ENCODE peak calls at places on chromosomes 1 and 21, in five cellular contexts. One of them, this sample, is unnamed.

GRCh38 chr21:46069719-46070279 is 28.1 kb upstream of the COL6A2 start:
- DNase-seq in central memory CD4-positive, alpha-beta T cell: no peak
- DNase-seq in body of pancreas: no peak
- DNase-seq in fibroblast of pulmonary artery: no peak
- DNase-seq in COR-L47: no peak
- DNase-seq in this sample: no peak

GRCh38 chr1:94037392-94038229 is 83.3 kb downstream of the ABCA4 start:
- DNase-seq in central memory CD4-positive, alpha-beta T cell: no peak
- DNase-seq in body of pancreas: no peak
- DNase-seq in fibroblast of pulmonary artery: no peak
- DNase-seq in COR-L47: no peak
- DNase-seq in this sample: no peak

GRCh38 chr21:32043458-32043857 is 170.6 kb downstream of the HUNK start:
- DNase-seq in central memory CD4-positive, alpha-beta T cell: no peak
- DNase-seq in body of pancreas: no peak
- DNase-seq in fibroblast of pulmonary artery: no peak
- DNase-seq in COR-L47: no peak
- DNase-seq in this sample: no peak

GRCh38 chr1:98277111-98277510 is 356.3 kb upstream of the DPYD start:
- DNase-seq in central memory CD4-positive, alpha-beta T cell: no peak
- DNase-seq in body of pancreas: no peak
- DNase-seq in fibroblast of pulmonary artery: peak; percentile 46
- DNase-seq in COR-L47: no peak
- DNase-seq in this sample: no peak

GRCh38 chr1:6245869-6246496 is 2.0 kb downstream of the HES3 start:
- DNase-seq in central memory CD4-positive, alpha-beta T cell: no peak
- DNase-seq in body of pancreas: no peak
- DNase-seq in fibroblast of pulmonary artery: no peak
- DNase-seq in COR-L47: peak; percentile 74
- DNase-seq in this sample: no peak

GRCh38 chr1:170790651-170791071 is 126.7 kb downstream of the PRRX1 start:
- DNase-seq in central memory CD4-positive, alpha-beta T cell: no peak
- DNase-seq in body of pancreas: no peak
- DNase-seq in fibroblast of pulmonary artery: peak; percentile 16
- DNase-seq in COR-L47: no peak
- DNase-seq in this sample: no peak

GRCh38 chr1:11873954-11874562 is 15.3 kb upstream of the NPPB start:
- DNase-seq in central memory CD4-positive, alpha-beta T cell: no peak
- DNase-seq in body of pancreas: peak; percentile 11
- DNase-seq in fibroblast of pulmonary artery: no peak
- DNase-seq in COR-L47: no peak
- DNase-seq in this sample: no peak

GRCh38 chr1:183600136-183600535 is 9.9 kb upstream of the NCF2 start:
- DNase-seq in central memory CD4-positive, alpha-beta T cell: no peak
- DNase-seq in body of pancreas: no peak
- DNase-seq in fibroblast of pulmonary artery: peak; percentile 97
- DNase-seq in COR-L47: no peak
- DNase-seq in this sample: no peak

GRCh38 chr1:203818399-203818798 is 23.0 kb downstream of the ZBED6 start:
- DNase-seq in central memory CD4-positive, alpha-beta T cell: no peak
- DNase-seq in body of pancreas: no peak
- DNase-seq in fibroblast of pulmonary artery: no peak
- DNase-seq in COR-L47: no peak
- DNase-seq in this sample: no peak

GRCh38 chr21:42048870-42049577 is 22.1 kb upstream of the UMODL1 start:
- DNase-seq in central memory CD4-positive, alpha-beta T cell: no peak
- DNase-seq in body of pancreas: no peak
- DNase-seq in fibroblast of pulmonary artery: no peak
- DNase-seq in COR-L47: no peak
- DNase-seq in this sample: no peak

GRCh38 chr1:90133133-90133532 is 138.2 kb downstream of the ZNF326 start:
- DNase-seq in central memory CD4-positive, alpha-beta T cell: no peak
- DNase-seq in body of pancreas: peak; percentile 12
- DNase-seq in fibroblast of pulmonary artery: peak; percentile 39
- DNase-seq in COR-L47: peak; percentile 62
- DNase-seq in this sample: no peak

GRCh38 chr1:245301162-245301580 is 146.4 kb downstream of the KIF26B start:
- DNase-seq in central memory CD4-positive, alpha-beta T cell: no peak
- DNase-seq in body of pancreas: peak; percentile 18
- DNase-seq in fibroblast of pulmonary artery: peak; percentile 89
- DNase-seq in COR-L47: no peak
- DNase-seq in this sample: no peak

GRCh38 chr1:93672069-93672468 is 9.6 kb downstream of the BCAR3 start:
- DNase-seq in central memory CD4-positive, alpha-beta T cell: no peak
- DNase-seq in body of pancreas: peak; percentile 58
- DNase-seq in fibroblast of pulmonary artery: peak; percentile 96
- DNase-seq in COR-L47: no peak
- DNase-seq in this sample: no peak

GRCh38 chr21:43917515-43918384 is 52.7 kb downstream of the AGPAT3 start:
- DNase-seq in central memory CD4-positive, alpha-beta T cell: no peak
- DNase-seq in body of pancreas: peak; percentile 34
- DNase-seq in fibroblast of pulmonary artery: no peak
- DNase-seq in COR-L47: no peak
- DNase-seq in this sample: no peak

GRCh38 chr1:207823880-207824566 is 72.2 kb downstream of the CD46 start:
- DNase-seq in central memory CD4-positive, alpha-beta T cell: peak; percentile 81
- DNase-seq in body of pancreas: peak; percentile 92
- DNase-seq in fibroblast of pulmonary artery: peak; percentile 98
- DNase-seq in COR-L47: no peak
- DNase-seq in this sample: no peak

GRCh38 chr1:168691541-168691940 is 37.5 kb downstream of the DPT start:
- DNase-seq in central memory CD4-positive, alpha-beta T cell: no peak
- DNase-seq in body of pancreas: no peak
- DNase-seq in fibroblast of pulmonary artery: no peak
- DNase-seq in COR-L47: no peak
- DNase-seq in this sample: no peak

GRCh38 chr1:159936284-159936904 is 9.0 kb downstream of the IGSF9 start:
- DNase-seq in central memory CD4-positive, alpha-beta T cell: peak; percentile 67
- DNase-seq in body of pancreas: peak; percentile 79
- DNase-seq in fibroblast of pulmonary artery: peak; percentile 56
- DNase-seq in COR-L47: peak; percentile 48
- DNase-seq in this sample: no peak

GRCh38 chr1:244347942-244348341 is 103.8 kb downstream of the ADSS2 start:
- DNase-seq in central memory CD4-positive, alpha-beta T cell: no peak
- DNase-seq in body of pancreas: no peak
- DNase-seq in fibroblast of pulmonary artery: no peak
- DNase-seq in COR-L47: peak; percentile 27
- DNase-seq in this sample: no peak

GRCh38 chr1:40755052-40755451 is 28.5 kb upstream of the KCNQ4 start:
- DNase-seq in central memory CD4-positive, alpha-beta T cell: no peak
- DNase-seq in body of pancreas: no peak
- DNase-seq in fibroblast of pulmonary artery: peak; percentile 88
- DNase-seq in COR-L47: no peak
- DNase-seq in this sample: no peak

GRCh38 chr1:204084247-204084772 is 11.4 kb downstream of the SOX13 start:
- DNase-seq in central memory CD4-positive, alpha-beta T cell: no peak
- DNase-seq in body of pancreas: peak; percentile 98
- DNase-seq in fibroblast of pulmonary artery: no peak
- DNase-seq in COR-L47: peak; percentile 99
- DNase-seq in this sample: no peak

GRCh38 chr1:43531453-43531905 is 796 bp downstream of the PTPRF start:
- DNase-seq in central memory CD4-positive, alpha-beta T cell: no peak
- DNase-seq in body of pancreas: peak; percentile 65
- DNase-seq in fibroblast of pulmonary artery: no peak
- DNase-seq in COR-L47: no peak
- DNase-seq in this sample: no peak

GRCh38 chr1:155012052-155012546 is 9.5 kb downstream of the ZBTB7B start:
- DNase-seq in central memory CD4-positive, alpha-beta T cell: no peak
- DNase-seq in body of pancreas: peak; percentile 56
- DNase-seq in fibroblast of pulmonary artery: peak; percentile 39
- DNase-seq in COR-L47: peak; percentile 89
- DNase-seq in this sample: peak; percentile 47

GRCh38 chr1:203663294-203663693 is 36.7 kb downstream of the ATP2B4 start:
- DNase-seq in central memory CD4-positive, alpha-beta T cell: no peak
- DNase-seq in body of pancreas: no peak
- DNase-seq in fibroblast of pulmonary artery: peak; percentile 76
- DNase-seq in COR-L47: no peak
- DNase-seq in this sample: no peak

GRCh38 chr1:13435456-13435855 is 25.2 kb downstream of the PRAMEF20 start:
- DNase-seq in central memory CD4-positive, alpha-beta T cell: no peak
- DNase-seq in body of pancreas: no peak
- DNase-seq in fibroblast of pulmonary artery: no peak
- DNase-seq in COR-L47: no peak
- DNase-seq in this sample: no peak

GRCh38 chr1:98331718-98332311 is 329.7 kb upstream of the SNX7 start:
- DNase-seq in central memory CD4-positive, alpha-beta T cell: no peak
- DNase-seq in body of pancreas: no peak
- DNase-seq in fibroblast of pulmonary artery: no peak
- DNase-seq in COR-L47: no peak
- DNase-seq in this sample: no peak

GRCh38 chr1:224245188-224245587 is 62.1 kb downstream of the DEGS1 start:
- DNase-seq in central memory CD4-positive, alpha-beta T cell: peak; percentile 23
- DNase-seq in body of pancreas: peak; percentile 27
- DNase-seq in fibroblast of pulmonary artery: peak; percentile 51
- DNase-seq in COR-L47: no peak
- DNase-seq in this sample: no peak

GRCh38 chr1:71049951-71050598 is 2.5 kb upstream of the PTGER3 start:
- DNase-seq in central memory CD4-positive, alpha-beta T cell: peak; percentile 36
- DNase-seq in body of pancreas: no peak
- DNase-seq in fibroblast of pulmonary artery: peak; percentile 87
- DNase-seq in COR-L47: peak; percentile 67
- DNase-seq in this sample: peak; percentile 31

GRCh38 chr1:161921990-161922389 is 101.7 kb downstream of the OLFML2B start:
- DNase-seq in central memory CD4-positive, alpha-beta T cell: no peak
- DNase-seq in body of pancreas: no peak
- DNase-seq in fibroblast of pulmonary artery: peak; percentile 47
- DNase-seq in COR-L47: no peak
- DNase-seq in this sample: no peak

GRCh38 chr21:33064623-33064996 is 5.3 kb upstream of the OLIG1 start:
- DNase-seq in central memory CD4-positive, alpha-beta T cell: no peak
- DNase-seq in body of pancreas: no peak
- DNase-seq in fibroblast of pulmonary artery: no peak
- DNase-seq in COR-L47: no peak
- DNase-seq in this sample: no peak

GRCh38 chr1:175200626-175201025 is 8.1 kb upstream of the KIAA0040 start:
- DNase-seq in central memory CD4-positive, alpha-beta T cell: no peak
- DNase-seq in body of pancreas: no peak
- DNase-seq in fibroblast of pulmonary artery: no peak
- DNase-seq in COR-L47: no peak
- DNase-seq in this sample: no peak

GRCh38 chr1:200075938-200076546 is 48.5 kb downstream of the NR5A2 start:
- DNase-seq in central memory CD4-positive, alpha-beta T cell: no peak
- DNase-seq in body of pancreas: peak; percentile 84
- DNase-seq in fibroblast of pulmonary artery: peak; percentile 99
- DNase-seq in COR-L47: peak; percentile 25
- DNase-seq in this sample: no peak

GRCh38 chr1:9024837-9025236 is 1.4 kb downstream of the SLC2A7 start:
- DNase-seq in central memory CD4-positive, alpha-beta T cell: no peak
- DNase-seq in body of pancreas: no peak
- DNase-seq in fibroblast of pulmonary artery: no peak
- DNase-seq in COR-L47: no peak
- DNase-seq in this sample: no peak

GRCh38 chr1:55334797-55335196 is 119.6 kb upstream of the USP24 start:
- DNase-seq in central memory CD4-positive, alpha-beta T cell: no peak
- DNase-seq in body of pancreas: no peak
- DNase-seq in fibroblast of pulmonary artery: no peak
- DNase-seq in COR-L47: no peak
- DNase-seq in this sample: no peak

GRCh38 chr21:45624356-45624854 is 19.1 kb upstream of the PCBP3 start:
- DNase-seq in central memory CD4-positive, alpha-beta T cell: no peak
- DNase-seq in body of pancreas: no peak
- DNase-seq in fibroblast of pulmonary artery: no peak
- DNase-seq in COR-L47: no peak
- DNase-seq in this sample: no peak

GRCh38 chr1:22089134-22089571 is 36.6 kb downstream of the CDC42 start:
- DNase-seq in central memory CD4-positive, alpha-beta T cell: no peak
- DNase-seq in body of pancreas: no peak
- DNase-seq in fibroblast of pulmonary artery: no peak
- DNase-seq in COR-L47: no peak
- DNase-seq in this sample: no peak

GRCh38 chr1:216721878-216722277 is 1.4 kb downstream of the ESRRG start:
- DNase-seq in central memory CD4-positive, alpha-beta T cell: no peak
- DNase-seq in body of pancreas: no peak
- DNase-seq in fibroblast of pulmonary artery: no peak
- DNase-seq in COR-L47: peak; percentile 60
- DNase-seq in this sample: peak; percentile 45

GRCh38 chr1:161324020-161324419 is 9.8 kb downstream of the SDHC start:
- DNase-seq in central memory CD4-positive, alpha-beta T cell: no peak
- DNase-seq in body of pancreas: no peak
- DNase-seq in fibroblast of pulmonary artery: no peak
- DNase-seq in COR-L47: no peak
- DNase-seq in this sample: no peak